ENCODE peak calls at places on chromosome 9, in five cellular contexts. V is PC-3, H is OCI-LY7, B is NCI-H146, S is GM19239. T is an unnamed sample.

GRCh38 chr9:34557421-34558321 is 31.9 kb downstream of the CNTFR start:
- DNase-seq in S (no peak), H (no peak), B (no peak), V (no peak), T (no peak)

GRCh38 chr9:113979713-113980086 is 98.4 kb downstream of the AMBP start:
- DNase-seq in B (no peak), S (no peak), V (no peak), H (no peak), T (no peak)

GRCh38 chr9:121736964-121737462 is 85.6 kb downstream of the DAB2IP start:
- DNase-seq in S (no peak), V (peak; percentile 14), H (no peak), B (no peak), T (no peak)

GRCh38 chr9:97647996-97648395 is 14.4 kb downstream of the NCBP1 start:
- DNase-seq in B (no peak), H (no peak), S (no peak), V (no peak), T (no peak)

GRCh38 chr9:86142973-86143372 is 43.6 kb upstream of the GOLM1 start:
- DNase-seq in V (no peak), H (no peak), S (no peak), B (no peak), T (no peak)

GRCh38 chr9:129143461-129143927 is 32.3 kb downstream of the PTPA start:
- DNase-seq in V (no peak), S (no peak), H (peak; percentile 77), B (no peak), T (no peak)

GRCh38 chr9:129206401-129206800 is 28.3 kb upstream of the IER5L start:
- DNase-seq in B (no peak), V (no peak), H (no peak), S (no peak), T (no peak)

GRCh38 chr9:131803758-131804411 is 64.0 kb upstream of the RAPGEF1 start:
- DNase-seq in S (no peak), H (no peak), B (no peak), V (no peak), T (no peak)

GRCh38 chr9:130681769-130682489 is 11.7 kb upstream of the EXOSC2 start:
- DNase-seq in H (peak; percentile 17), B (peak; percentile 21), V (no peak), S (no peak), T (peak; percentile 17)

GRCh38 chr9:134500931-134501265 is 140.7 kb upstream of the COL5A1 start:
- DNase-seq in B (no peak), H (no peak), V (no peak), S (no peak), T (no peak)

GRCh38 chr9:12759767-12760166 is 15.1 kb upstream of the LURAP1L start:
- DNase-seq in H (no peak), B (no peak), S (no peak), V (peak; percentile 84), T (no peak)

GRCh38 chr9:76161546-76161945 is 232.7 kb downstream of the RFK start:
- DNase-seq in H (no peak), B (no peak), V (no peak), S (no peak), T (no peak)

GRCh38 chr9:114484854-114485443 is 20.3 kb downstream of the WHRN start:
- DNase-seq in V (peak; percentile 57), S (no peak), B (no peak), H (no peak), T (no peak)

GRCh38 chr9:72680593-72681317 is 159.3 kb downstream of the TMC1 start:
- DNase-seq in V (no peak), B (no peak), S (no peak), H (no peak), T (no peak)

GRCh38 chr9:19342927-19343326 is 37.1 kb downstream of the RPS6 start:
- DNase-seq in S (no peak), H (no peak), V (no peak), B (no peak), T (no peak)

GRCh38 chr9:129458155-129458661 is 162.7 kb downstream of the C9orf50 start:
- DNase-seq in V (no peak), B (no peak), H (no peak), S (peak; percentile 53), T (peak; percentile 43)

GRCh38 chr9:78026416-78026815 is 5.2 kb downstream of the GNAQ start:
- DNase-seq in S (no peak), B (no peak), H (no peak), V (no peak), T (no peak)

GRCh38 chr9:137919095-137919465 is 41.5 kb downstream of the CACNA1B start:
- DNase-seq in B (no peak), V (no peak), H (no peak), S (no peak), T (no peak)

GRCh38 chr9:132986114-132986513 is 7.6 kb downstream of the GFI1B start:
- DNase-seq in V (no peak), S (no peak), H (no peak), B (no peak), T (no peak)

GRCh38 chr9:73170185-73170957 is 18.7 kb downstream of the ANXA1 start:
- DNase-seq in S (no peak), H (no peak), V (no peak), B (no peak), T (no peak)

GRCh38 chr9:24766081-24766480 is 220.4 kb upstream of the IZUMO3 start:
- DNase-seq in B (no peak), H (no peak), S (no peak), V (no peak), T (no peak)

GRCh38 chr9:128099932-128100491 is 27.5 kb downstream of the PTGES2 start:
- DNase-seq in H (no peak), B (no peak), S (no peak), V (no peak), T (no peak)

GRCh38 chr9:5195450-5195849 is 10.0 kb upstream of the INSL6 start:
- DNase-seq in B (no peak), S (no peak), V (peak; percentile 15), H (no peak), T (no peak)

GRCh38 chr9:130090915-130091314 is 37.2 kb downstream of the GPR107 start:
- DNase-seq in B (no peak), H (no peak), V (no peak), S (no peak), T (no peak)

GRCh38 chr9:79616013-79616412 is 44.2 kb downstream of the TLE4 start:
- DNase-seq in S (no peak), B (no peak), H (no peak), V (no peak), T (no peak)

GRCh38 chr9:37676411-37676830 is 25.7 kb downstream of the FRMPD1 start:
- DNase-seq in V (no peak), H (no peak), S (no peak), B (peak; percentile 86), T (no peak)

GRCh38 chr9:131288217-131288616 is 1.3 kb upstream of the PLPP7 start:
- DNase-seq in S (no peak), B (no peak), H (no peak), V (no peak), T (no peak)

GRCh38 chr9:79559501-79560181 is 12.1 kb upstream of the TLE4 start:
- DNase-seq in B (peak; percentile 75), H (no peak), S (no peak), V (no peak), T (no peak)

GRCh38 chr9:133273098-133273497 is 1.9 kb downstream of the ABO start:
- DNase-seq in H (no peak), S (no peak), B (no peak), V (no peak), T (no peak)

GRCh38 chr9:107340920-107341632 is 58.0 kb downstream of the RAD23B start:
- DNase-seq in B (peak; percentile 64), S (peak; percentile 62), V (peak; percentile 68), H (peak; percentile 78), T (peak; percentile 27)

GRCh38 chr9:133826289-133827085 is 88.3 kb upstream of the SARDH start:
- DNase-seq in H (no peak), S (no peak), B (no peak), V (no peak), T (no peak)

GRCh38 chr9:105344283-105344682 is 99.8 kb downstream of the SLC44A1 start:
- DNase-seq in H (no peak), B (no peak), V (no peak), S (no peak), T (no peak)

GRCh38 chr9:85332487-85332886 is 409.3 kb downstream of the AGTPBP1 start:
- DNase-seq in V (peak; percentile 8), S (no peak), B (no peak), H (peak; percentile 19), T (no peak)